ENCODE peak calls at places on chromosomes 16 and 17, in five cellular contexts. Q, Y, Z, U and L are unnamed samples.
A peak's percentile ranks its signal among the peaks of the same experiment; 100 is the strongest.

GRCh38 chr17:14201087-14201486 is 35.6 kb downstream of the CDRT15 start:
- DNase-seq in Q (no peak), U (no peak), Y (no peak), Z (peak; percentile 25), L (peak; percentile 27)

GRCh38 chr16:85699628-85700027 is 10.9 kb upstream of the GINS2 start:
- DNase-seq in Q (no peak), Z (peak; percentile 16), U (no peak), Y (peak; percentile 56), L (no peak)

GRCh38 chr16:88901718-88902337 is 35.4 kb upstream of the PABPN1L start:
- DNase-seq in Y (no peak), U (no peak), Z (no peak), Q (no peak), L (no peak)

GRCh38 chr17:73309727-73310555 is 1.9 kb downstream of the CDC42EP4 start:
- DNase-seq in Y (no peak), U (no peak), Z (peak; percentile 92), Q (peak; percentile 57), L (no peak)

GRCh38 chr16:69865701-69866100 is 85.4 kb upstream of the CLEC18A start:
- DNase-seq in Y (no peak), Q (no peak), U (no peak), Z (peak; percentile 61), L (no peak)

GRCh38 chr17:31787857-31788570 is 71.0 kb downstream of the COPRS start:
- DNase-seq in U (peak; percentile 27), Q (no peak), Z (no peak), Y (no peak), L (no peak)

GRCh38 chr16:67562526-67562917 is at the start of gene CTCF:
- DNase-seq in Q (peak; percentile 82), U (no peak), Y (peak; percentile 69), Z (peak; percentile 92), L (peak; percentile 85)

GRCh38 chr16:61576476-61576875 is 459.8 kb downstream of the CDH8 start:
- DNase-seq in Z (no peak), Y (no peak), U (no peak), Q (no peak), L (no peak)